ENCODE peak calls at places on chromosomes 16 and 17, in seven cellular contexts. One of them, this sample, is unnamed.

GRCh38 chr17:77769215-77769614 is 189.3 kb upstream of the TNRC6C start:
- DNase-seq in HCT116: no peak
- DNase-seq in K562: no peak
- DNase-seq in H1: no peak
- DNase-seq in HepG2: no peak
- DNase-seq in GM12878: no peak
- DNase-seq in endothelial cell of umbilical vein: no peak
- DNase-seq in this sample: no peak

GRCh38 chr17:73586153-73586906 is 57.9 kb downstream of the SDK2 start:
- DNase-seq in HepG2: no peak
- DNase-seq in K562: no peak
- DNase-seq in H1: no peak
- DNase-seq in GM12878: no peak
- DNase-seq in endothelial cell of umbilical vein: no peak
- DNase-seq in HCT116: no peak
- DNase-seq in this sample: no peak

GRCh38 chr17:2468270-2468669 is 43.4 kb downstream of the METTL16 start:
- DNase-seq in GM12878: no peak
- DNase-seq in HepG2: no peak
- DNase-seq in K562: no peak
- DNase-seq in H1: no peak
- DNase-seq in endothelial cell of umbilical vein: no peak
- DNase-seq in HCT116: no peak
- DNase-seq in this sample: no peak

GRCh38 chr17:3034578-3034920 is 28.9 kb downstream of the OR1D5 start:
- DNase-seq in endothelial cell of umbilical vein: no peak
- DNase-seq in HepG2: no peak
- DNase-seq in K562: no peak
- DNase-seq in HCT116: no peak
- DNase-seq in GM12878: no peak
- DNase-seq in H1: no peak
- DNase-seq in this sample: no peak

GRCh38 chr16:52203096-52203495 is 343.8 kb downstream of the TOX3 start:
- DNase-seq in H1: no peak
- DNase-seq in HepG2: no peak
- DNase-seq in HCT116: no peak
- DNase-seq in GM12878: no peak
- DNase-seq in endothelial cell of umbilical vein: no peak
- DNase-seq in K562: no peak
- DNase-seq in this sample: no peak

GRCh38 chr16:11493531-11493929 is 93.2 kb downstream of the LITAF start:
- DNase-seq in K562: peak
- DNase-seq in H1: peak
- DNase-seq in GM12878: no peak
- DNase-seq in endothelial cell of umbilical vein: no peak
- DNase-seq in HCT116: no peak
- DNase-seq in HepG2: no peak
- DNase-seq in this sample: no peak

GRCh38 chr17:6163632-6164319 is 93.6 kb downstream of the WSCD1 start:
- DNase-seq in K562: no peak
- DNase-seq in endothelial cell of umbilical vein: peak
- DNase-seq in GM12878: no peak
- DNase-seq in H1: no peak
- DNase-seq in HepG2: no peak
- DNase-seq in HCT116: no peak
- DNase-seq in this sample: no peak

GRCh38 chr16:86959182-86959651 is 358.0 kb downstream of the C16orf95 start:
- DNase-seq in K562: no peak
- DNase-seq in HepG2: no peak
- DNase-seq in endothelial cell of umbilical vein: no peak
- DNase-seq in H1: no peak
- DNase-seq in GM12878: no peak
- DNase-seq in HCT116: no peak
- DNase-seq in this sample: no peak

GRCh38 chr16:66278111-66278531 is 88.4 kb upstream of the CDH5 start:
- DNase-seq in HepG2: no peak
- DNase-seq in GM12878: no peak
- DNase-seq in endothelial cell of umbilical vein: no peak
- DNase-seq in K562: no peak
- DNase-seq in H1: no peak
- DNase-seq in HCT116: no peak
- DNase-seq in this sample: no peak

GRCh38 chr17:2707721-2708584 is 3.6 kb downstream of the CLUH start:
- DNase-seq in HepG2: peak
- DNase-seq in GM12878: no peak
- DNase-seq in HCT116: no peak
- DNase-seq in K562: peak
- DNase-seq in H1: peak
- DNase-seq in endothelial cell of umbilical vein: no peak
- DNase-seq in this sample: no peak

GRCh38 chr17:37720989-37721388 is 23.9 kb downstream of the HNF1B start:
- DNase-seq in K562: no peak
- DNase-seq in HepG2: no peak
- DNase-seq in HCT116: no peak
- DNase-seq in endothelial cell of umbilical vein: no peak
- DNase-seq in GM12878: no peak
- DNase-seq in H1: no peak
- DNase-seq in this sample: no peak

GRCh38 chr17:38982858-38983746 is 15.9 kb upstream of the FBXO47 start:
- DNase-seq in GM12878: peak
- DNase-seq in HepG2: peak
- DNase-seq in K562: peak
- DNase-seq in H1: peak
- DNase-seq in HCT116: peak
- DNase-seq in endothelial cell of umbilical vein: peak
- DNase-seq in this sample: peak

GRCh38 chr16:86630471-86630870 is 52.1 kb downstream of the FOXL1 start:
- DNase-seq in H1: no peak
- DNase-seq in HCT116: no peak
- DNase-seq in K562: no peak
- DNase-seq in GM12878: no peak
- DNase-seq in HepG2: no peak
- DNase-seq in endothelial cell of umbilical vein: no peak
- DNase-seq in this sample: no peak

GRCh38 chr16:88985521-88985920 is 8.5 kb upstream of the CBFA2T3 start:
- DNase-seq in endothelial cell of umbilical vein: no peak
- DNase-seq in H1: no peak
- DNase-seq in HCT116: no peak
- DNase-seq in K562: no peak
- DNase-seq in GM12878: no peak
- DNase-seq in HepG2: no peak
- DNase-seq in this sample: no peak
- TF ChIP-seq POLR2AphosphoS5 in endothelial cell of umbilical vein: no peak
- TF ChIP-seq POLR2AphosphoS5 in H1: no peak
- TF ChIP-seq POLR2AphosphoS5 in HCT116: no peak
- TF ChIP-seq POLR2AphosphoS5 in K562: no peak
- TF ChIP-seq POLR2AphosphoS5 in GM12878: no peak
- TF ChIP-seq POLR2AphosphoS5 in HepG2: no peak
- TF ChIP-seq POLR2AphosphoS5 in this sample: no peak

DNA sequence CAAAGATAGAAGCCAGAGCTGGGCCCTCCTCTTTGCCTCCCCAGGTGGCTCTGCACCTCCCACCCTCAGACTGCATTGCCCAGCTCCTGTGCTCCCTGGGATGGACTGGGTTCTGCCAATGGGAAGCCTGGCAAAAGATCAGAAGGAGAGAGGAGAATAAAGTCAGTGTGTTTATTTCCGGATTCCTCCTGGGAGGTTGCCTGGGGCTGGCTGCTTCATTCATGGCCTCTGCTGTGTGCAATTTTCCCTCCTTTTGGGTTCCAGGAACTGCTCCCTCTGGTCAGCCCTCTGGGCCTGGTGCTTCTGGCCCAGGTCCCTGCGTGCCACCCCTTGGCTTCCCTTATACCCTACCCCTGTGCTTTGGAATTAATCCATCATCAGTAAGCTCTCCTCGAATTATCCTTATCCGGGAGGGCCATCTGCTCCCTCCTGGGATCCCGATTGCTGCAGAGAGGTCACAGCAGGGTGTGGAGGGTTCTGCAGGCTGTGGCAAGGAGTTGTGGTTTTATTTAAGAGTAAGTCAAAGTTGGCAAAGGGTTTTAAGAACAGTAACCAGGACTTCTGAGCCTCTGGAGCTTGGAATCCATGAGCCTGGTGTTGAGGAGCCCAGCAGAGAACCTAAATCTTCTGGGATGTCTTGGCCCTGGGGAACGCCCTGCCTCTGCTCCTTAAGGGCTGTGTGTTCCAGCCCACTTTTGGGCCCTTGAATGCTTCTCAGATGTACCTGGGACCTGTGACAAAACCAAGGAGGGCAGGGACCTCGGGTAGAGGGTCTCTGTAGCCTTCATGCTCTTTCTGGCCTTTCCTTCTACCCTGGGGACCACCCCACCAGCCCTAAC is 8.2 kb upstream of the MMP2 start:
- DNase-seq in K562: no peak
- DNase-seq in HCT116: no peak
- DNase-seq in HepG2: no peak
- DNase-seq in H1: no peak
- DNase-seq in endothelial cell of umbilical vein: no peak
- DNase-seq in GM12878: no peak
- DNase-seq in this sample: peak
- H3K9ac ChIP-seq in K562: no peak
- H3K9ac ChIP-seq in HCT116: no peak
- H3K9ac ChIP-seq in HepG2: no peak
- H3K9ac ChIP-seq in H1: no peak
- H3K9ac ChIP-seq in endothelial cell of umbilical vein: no peak
- H3K9ac ChIP-seq in GM12878: no peak
- H3K9ac ChIP-seq in this sample: no peak

GRCh38 chr17:9002610-9003354 is 18.5 kb upstream of the NTN1 start:
- DNase-seq in K562: no peak
- DNase-seq in HCT116: no peak
- DNase-seq in HepG2: no peak
- DNase-seq in H1: peak
- DNase-seq in GM12878: no peak
- DNase-seq in endothelial cell of umbilical vein: no peak
- DNase-seq in this sample: no peak
- TF ChIP-seq EZH2 in K562: no peak
- TF ChIP-seq EZH2 in HCT116: no peak
- TF ChIP-seq EZH2 in HepG2: no peak
- TF ChIP-seq EZH2 in H1: peak
- TF ChIP-seq EZH2 in GM12878: no peak
- TF ChIP-seq EZH2 in endothelial cell of umbilical vein: no peak
- TF ChIP-seq EZH2 in this sample: no peak

DNA sequence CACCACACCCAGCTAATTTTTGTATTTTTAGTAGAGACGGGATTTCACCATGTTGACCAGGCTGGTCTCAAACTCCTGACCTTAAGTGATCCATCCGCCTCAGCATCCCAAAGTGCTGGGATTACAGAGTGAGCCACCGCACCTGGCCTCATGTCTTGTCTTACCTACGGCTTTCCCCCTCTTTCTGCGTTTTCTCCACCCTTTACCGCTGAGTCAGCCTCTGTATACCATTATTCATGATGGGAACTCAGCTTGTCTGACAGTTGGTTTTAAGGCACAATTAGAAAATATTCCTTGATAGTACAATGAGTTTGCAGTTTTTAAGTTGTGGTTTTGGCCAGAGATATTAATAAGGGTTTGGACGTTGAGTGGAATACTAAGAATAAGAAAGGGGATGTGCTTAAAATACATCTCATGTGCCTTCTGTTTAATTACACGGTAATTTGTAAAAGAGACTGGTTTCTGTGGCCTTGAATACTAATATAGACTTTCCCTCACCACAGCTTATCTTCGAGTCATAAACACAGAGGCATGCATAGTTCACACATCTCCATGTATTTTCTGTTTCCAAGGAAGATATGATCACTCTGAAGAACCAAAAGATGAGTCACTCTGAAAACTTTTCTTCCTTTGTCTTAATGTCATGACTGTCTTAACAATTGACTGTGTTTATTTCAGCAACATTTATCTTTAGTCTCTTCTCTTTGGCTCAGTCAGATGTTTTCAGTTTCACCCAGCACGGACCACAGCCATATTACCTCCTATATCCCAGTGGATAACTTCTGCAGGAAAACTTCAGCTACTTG is 54.3 kb downstream of the PITPNC1 start:
- DNase-seq in K562: peak
- DNase-seq in HepG2: no peak
- DNase-seq in GM12878: no peak
- DNase-seq in H1: no peak
- DNase-seq in HCT116: peak
- DNase-seq in endothelial cell of umbilical vein: peak
- DNase-seq in this sample: no peak
- TF ChIP-seq POLR2AphosphoS5 in K562: no peak
- TF ChIP-seq POLR2AphosphoS5 in HepG2: no peak
- TF ChIP-seq POLR2AphosphoS5 in GM12878: no peak
- TF ChIP-seq POLR2AphosphoS5 in H1: no peak
- TF ChIP-seq POLR2AphosphoS5 in HCT116: no peak
- TF ChIP-seq POLR2AphosphoS5 in endothelial cell of umbilical vein: no peak
- TF ChIP-seq POLR2AphosphoS5 in this sample: no peak

DNA sequence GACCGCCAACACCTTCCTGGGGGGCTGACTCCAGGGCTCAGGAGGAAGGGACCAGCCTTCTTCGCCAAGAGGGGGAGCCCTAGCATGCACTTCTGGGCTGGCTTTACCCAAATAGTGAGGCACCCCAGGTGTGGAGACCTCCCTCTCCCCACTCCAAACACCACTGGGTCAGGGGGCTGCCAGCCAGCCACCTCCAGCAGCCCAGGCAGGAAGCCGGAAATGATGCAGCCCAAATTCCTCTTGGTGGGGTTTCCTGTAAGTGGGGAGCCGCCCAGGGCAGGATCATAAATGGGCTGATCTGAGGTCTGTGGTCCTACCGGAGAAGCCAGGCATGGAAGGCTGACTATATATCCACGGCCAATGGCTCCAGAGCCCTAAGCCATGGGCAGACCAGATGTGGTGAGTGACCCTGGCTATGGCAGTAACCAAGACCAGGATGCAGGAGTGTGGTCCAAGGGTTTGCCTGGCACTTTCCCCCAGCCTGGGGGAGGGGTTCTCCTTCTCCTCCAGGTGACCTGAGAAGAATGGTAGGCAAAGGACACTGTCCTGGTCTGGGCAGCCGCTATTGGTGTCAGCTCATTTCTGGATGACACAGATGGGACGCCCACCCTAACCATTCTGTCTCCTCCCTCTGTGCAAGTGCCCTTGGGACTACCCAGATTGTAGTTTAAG is 4.2 kb downstream of the GIT1 start:
- DNase-seq in K562: peak
- DNase-seq in H1: no peak
- DNase-seq in GM12878: no peak
- DNase-seq in HCT116: no peak
- DNase-seq in endothelial cell of umbilical vein: peak
- DNase-seq in HepG2: no peak
- DNase-seq in this sample: no peak
- H3K9ac ChIP-seq in K562: peak
- H3K9ac ChIP-seq in H1: no peak
- H3K9ac ChIP-seq in GM12878: no peak
- H3K9ac ChIP-seq in HCT116: no peak
- H3K9ac ChIP-seq in endothelial cell of umbilical vein: peak
- H3K9ac ChIP-seq in HepG2: no peak
- H3K9ac ChIP-seq in this sample: no peak

GRCh38 chr17:69609495-69610315 is 195.2 kb downstream of the MAP2K6 start:
- DNase-seq in endothelial cell of umbilical vein: peak
- DNase-seq in GM12878: no peak
- DNase-seq in H1: no peak
- DNase-seq in HCT116: peak
- DNase-seq in K562: peak
- DNase-seq in HepG2: peak
- DNase-seq in this sample: no peak
- TF ChIP-seq EZH2 in endothelial cell of umbilical vein: no peak
- TF ChIP-seq EZH2 in GM12878: no peak
- TF ChIP-seq EZH2 in H1: no peak
- TF ChIP-seq EZH2 in HCT116: no peak
- TF ChIP-seq EZH2 in K562: no peak
- TF ChIP-seq EZH2 in HepG2: no peak
- TF ChIP-seq EZH2 in this sample: no peak